ENCODE peak calls at places on chromosomes 11 and 22, in ten cellular contexts. Z, J, U, T, H, Q, D, M, L and R are unnamed samples.

GRCh38 chr11:76672431-76673163 is 2.0 kb upstream of the LRRC32 start:
- DNase-seq in Q (no peak), Z (no peak), U (no peak), M (no peak), J (no peak), H (no peak), T (no peak), L (no peak), D (peak; percentile 8), R (no peak)

GRCh38 chr11:119108151-119108856 is 1.2 kb downstream of the C2CD2L start:
- DNase-seq in H (peak; percentile 64), Q (no peak), J (peak; percentile 28), U (peak; percentile 72), D (peak; percentile 95), T (peak; percentile 76), M (peak; percentile 11), Z (no peak), L (no peak), R (no peak)

GRCh38 chr11:76629133-76629852 is 41.3 kb downstream of the LRRC32 start:
- DNase-seq in T (no peak), H (peak; percentile 63), J (no peak), Z (no peak), M (no peak), U (no peak), L (no peak), D (no peak), Q (no peak), R (no peak)

GRCh38 chr11:36030707-36031365 is 87.0 kb downstream of the LDLRAD3 start:
- DNase-seq in Z (no peak), Q (peak; percentile 52), M (no peak), D (no peak), U (no peak), J (no peak), H (peak; percentile 70), L (no peak), T (no peak), R (no peak)

GRCh38 chr11:8234425-8234821 is 29.3 kb downstream of the LMO1 start:
- DNase-seq in M (peak; percentile 1), L (no peak), D (no peak), U (peak; percentile 90), T (no peak), J (peak; percentile 42), Q (no peak), H (no peak), Z (no peak), R (no peak)

GRCh38 chr11:5625281-5625680 is 480 bp downstream of the TRIM34 start:
- DNase-seq in U (no peak), L (no peak), M (no peak), T (no peak), H (peak; percentile 6), Q (no peak), D (no peak), J (no peak), Z (no peak), R (no peak)

GRCh38 chr11:83816572-83817187 is 530.5 kb upstream of the CCDC90B start:
- DNase-seq in Z (peak; percentile 24), D (peak; percentile 41), Q (no peak), U (no peak), T (no peak), J (peak; percentile 10), H (no peak), M (peak; percentile 40), L (no peak), R (no peak)

GRCh38 chr11:13215157-13215556 is 62.4 kb upstream of the BMAL1 start:
- DNase-seq in D (no peak), Z (no peak), M (no peak), T (no peak), Q (no peak), L (no peak), J (no peak), H (peak; percentile 81), U (peak; percentile 49), R (no peak)

GRCh38 chr22:29308148-29308790 is 1.8 kb downstream of the GAS2L1 start:
- DNase-seq in L (no peak), H (no peak), D (no peak), J (no peak), U (peak; percentile 9), T (no peak), Q (no peak), Z (no peak), M (no peak), R (no peak)

GRCh38 chr11:70398834-70399680 is 728 bp downstream of the CTTN start:
- DNase-seq in U (no peak), M (no peak), Z (no peak), D (no peak), H (no peak), J (no peak), T (no peak), L (no peak), Q (no peak), R (no peak)

GRCh38 chr11:122741613-122742012 is 86.1 kb downstream of the UBASH3B start:
- DNase-seq in D (no peak), U (no peak), H (peak; percentile 36), M (no peak), Q (no peak), J (no peak), T (no peak), L (no peak), Z (no peak), R (no peak)

GRCh38 chr11:115198301-115198700 is 305.9 kb downstream of the CADM1 start:
- DNase-seq in Q (no peak), D (peak; percentile 96), J (peak; percentile 44), L (no peak), M (no peak), H (no peak), U (no peak), T (no peak), Z (no peak), R (no peak)

GRCh38 chr11:92393218-92393617 is 168.6 kb downstream of the FAT3 start:
- DNase-seq in Z (no peak), Q (no peak), M (no peak), U (no peak), J (no peak), L (no peak), T (no peak), D (no peak), H (no peak), R (no peak)

GRCh38 chr11:2791521-2792375 is 92.0 kb upstream of the KCNQ1OT1 start:
- DNase-seq in M (no peak), J (peak; percentile 48), U (no peak), T (peak; percentile 69), L (no peak), Z (no peak), D (no peak), Q (no peak), H (no peak), R (no peak)

GRCh38 chr22:43423046-43423445 is 11.2 kb downstream of the MPPED1 start:
- DNase-seq in J (no peak), T (no peak), Z (no peak), H (no peak), D (no peak), M (no peak), U (no peak), L (no peak), Q (no peak), R (no peak)

GRCh38 chr11:66002648-66003225 is 434 bp downstream of the BANF1 start:
- DNase-seq in Q (no peak), T (no peak), H (no peak), L (peak; percentile 29), D (no peak), J (peak; percentile 70), Z (no peak), M (no peak), U (peak; percentile 55), R (no peak)

GRCh38 chr11:95596011-95596489 is 193.5 kb downstream of the FAM76B start:
- DNase-seq in T (no peak), M (no peak), Z (no peak), Q (no peak), U (no peak), L (no peak), J (no peak), D (no peak), H (no peak), R (no peak)

GRCh38 chr11:92967178-92967577 is 2.3 kb upstream of the MTNR1B start:
- DNase-seq in Z (no peak), J (no peak), L (no peak), U (no peak), D (no peak), Q (no peak), M (no peak), T (no peak), H (no peak), R (no peak)

GRCh38 chr11:32870676-32871075 is 21.9 kb upstream of the QSER1 start:
- DNase-seq in J (peak; percentile 34), Z (no peak), Q (no peak), D (peak; percentile 55), M (no peak), L (peak; percentile 41), U (peak; percentile 41), H (peak; percentile 7), T (no peak), R (no peak)